ENCODE peak calls at places on chromosomes 7 and 10, in four cellular contexts. V, O, X and U are unnamed samples.

GRCh38 chr7:132113536-132114409 is 462.5 kb downstream of the PLXNA4 start:
- DNase-seq in V (no peak), O (no peak), X (no peak), U (no peak)

GRCh38 chr7:17651296-17651695 is 289.0 kb downstream of the SNX13 start:
- DNase-seq in V (no peak), O (no peak), X (no peak), U (no peak)

GRCh38 chr10:127300868-127301321 is 104.5 kb upstream of the INSYN2A start:
- DNase-seq in V (no peak), O (no peak), X (no peak), U (no peak)

GRCh38 chr10:34916368-34916767 is 101.3 kb upstream of the PARD3 start:
- DNase-seq in V (peak), O (no peak), X (no peak), U (no peak)

GRCh38 chr10:126599949-126600627 is 70.4 kb downstream of the C10orf90 start:
- DNase-seq in V (no peak), O (no peak), X (no peak), U (no peak)

GRCh38 chr10:132411561-132412253 is 14.7 kb downstream of the PWWP2B start:
- DNase-seq in V (no peak), O (no peak), X (no peak), U (no peak)

GRCh38 chr10:33240265-33240664 is 94.2 kb downstream of the NRP1 start:
- DNase-seq in V (no peak), O (no peak), X (no peak), U (no peak)

GRCh38 chr10:90318659-90319058 is 539.2 kb downstream of the HTR7 start:
- DNase-seq in V (no peak), O (no peak), X (no peak), U (no peak)

GRCh38 chr10:75019360-75019759 is 92.1 kb upstream of the SAMD8 start:
- DNase-seq in V (peak), O (no peak), X (peak), U (no peak)

GRCh38 chr10:90197766-90198165 is 496.4 kb downstream of the KIF20B start:
- DNase-seq in V (no peak), O (no peak), X (no peak), U (no peak)

GRCh38 chr7:155255071-155255470 is 42.6 kb upstream of the INSIG1 start:
- DNase-seq in V (no peak), O (no peak), X (no peak), U (no peak)

GRCh38 chr10:10803273-10803672 is 214.4 kb upstream of the CELF2 start:
- DNase-seq in V (peak), O (no peak), X (no peak), U (no peak)

GRCh38 chr10:49776851-49777250 is 14.7 kb upstream of the OGDHL start:
- DNase-seq in V (no peak), O (no peak), X (no peak), U (no peak)

GRCh38 chr7:37359180-37359579 is 89.5 kb downstream of the ELMO1 start:
- DNase-seq in V (no peak), O (no peak), X (no peak), U (no peak)

GRCh38 chr10:8331896-8332729 is 277.6 kb downstream of the GATA3 start:
- DNase-seq in V (no peak), O (peak), X (peak), U (peak)

GRCh38 chr10:74206727-74207126 is 55.7 kb downstream of the ADK start:
- DNase-seq in V (no peak), O (no peak), X (no peak), U (no peak)

GRCh38 chr7:516606-517456 is 2.8 kb downstream of the PDGFA start:
- DNase-seq in V (no peak), O (no peak), X (no peak), U (no peak)

GRCh38 chr10:130027716-130028464 is 63.8 kb upstream of the EBF3 start:
- DNase-seq in V (no peak), O (no peak), X (no peak), U (no peak)

GRCh38 chr7:113321201-113321600 is 202.8 kb upstream of the SMIM30 start:
- DNase-seq in V (no peak), O (no peak), X (no peak), U (no peak)

GRCh38 chr7:25187932-25188331 is 40.4 kb downstream of the NPVF start:
- DNase-seq in V (no peak), O (no peak), X (no peak), U (no peak)

GRCh38 chr7:98400538-98401427 is at the start of gene BAIAP2L1:
- DNase-seq in V (peak), O (peak), X (peak), U (peak)

GRCh38 chr10:126921974-126922525 is 16.8 kb downstream of the DOCK1 start:
- DNase-seq in V (peak), O (no peak), X (no peak), U (no peak)

GRCh38 chr10:15485684-15486316 is 114.7 kb upstream of the FAM171A1 start:
- DNase-seq in V (peak), O (no peak), X (no peak), U (no peak)

GRCh38 chr7:5429253-5429856 is 5.7 kb upstream of the TNRC18 start:
- DNase-seq in V (no peak), O (no peak), X (peak), U (peak)